ENCODE peak calls at places on chromosomes 12 and 14, in seven cellular contexts. N is aorta; T is epithelial cell of esophagus; R is HCT116; X is tibial artery; P is CD8-positive, alpha-beta memory T cell; C is heart left ventricle. O is an unnamed sample.
A peak's percentile ranks its signal among the peaks of the same experiment; 100 is the strongest.

GRCh38 chr12:19739195-19739776 is 300.0 kb downstream of the AEBP2 start:
- DNase-seq in P (no peak), X (no peak), T (peak; percentile 64), C (peak; percentile 39), R (peak; percentile 40), N (no peak), O (peak; percentile 61)

GRCh38 chr14:104138891-104139459 is 588 bp downstream of the KIF26A start:
- DNase-seq in N (peak; percentile 70), R (no peak), T (peak; percentile 2), X (no peak), P (no peak), C (no peak), O (no peak)

GRCh38 chr12:28708918-28709371 is 440.1 kb upstream of the FAR2 start:
- DNase-seq in T (no peak), N (no peak), R (no peak), X (peak; percentile 43), C (no peak), P (no peak), O (no peak)

GRCh38 chr12:32273712-32274111 is 125.6 kb upstream of the FGD4 start:
- DNase-seq in N (no peak), X (no peak), T (no peak), C (no peak), R (no peak), P (no peak), O (peak; percentile 47)

GRCh38 chr14:95495093-95495492 is 21.4 kb downstream of the SYNE3 start:
- DNase-seq in X (no peak), C (no peak), P (no peak), N (peak; percentile 56), T (no peak), R (no peak), O (no peak)

GRCh38 chr14:65095633-65096205 is 6.6 kb downstream of the MAX start:
- DNase-seq in R (no peak), C (peak; percentile 66), T (no peak), P (no peak), N (no peak), X (peak; percentile 76), O (peak; percentile 23)

GRCh38 chr14:33026850-33027420 is 88.3 kb downstream of the NPAS3 start:
- DNase-seq in P (no peak), N (no peak), R (no peak), T (no peak), X (no peak), C (no peak), O (no peak)

GRCh38 chr12:127485528-127485927 is 781.4 kb upstream of the TMEM132C start:
- DNase-seq in C (no peak), P (no peak), X (no peak), R (no peak), N (no peak), T (peak; percentile 54), O (no peak)

GRCh38 chr12:50394469-50395029 is 1.9 kb downstream of the FAM186A start:
- DNase-seq in C (no peak), T (no peak), N (no peak), X (no peak), R (no peak), P (no peak), O (no peak)

GRCh38 chr12:120142231-120142877 is 25.8 kb upstream of the RAB35 start:
- DNase-seq in X (no peak), R (no peak), N (peak; percentile 58), C (no peak), P (no peak), T (no peak), O (no peak)

GRCh38 chr12:91778938-91779400 is 366.7 kb downstream of the BTG1 start:
- DNase-seq in T (peak; percentile 98), C (no peak), N (no peak), P (no peak), X (peak; percentile 28), R (peak; percentile 98), O (no peak)

GRCh38 chr14:84340938-84341337 is 1189.0 kb upstream of the FLRT2 start:
- DNase-seq in C (no peak), T (peak; percentile 35), X (no peak), N (no peak), R (no peak), P (no peak), O (no peak)

GRCh38 chr14:73452341-73453191 is 5.8 kb downstream of the NUMB start:
- DNase-seq in N (no peak), P (no peak), T (peak; percentile 78), R (no peak), C (no peak), X (no peak), O (no peak)

GRCh38 chr12:131674373-131674772 is 36.5 kb upstream of the SFSWAP start:
- DNase-seq in X (no peak), P (no peak), T (no peak), R (no peak), C (no peak), N (peak; percentile 26), O (no peak)

GRCh38 chr12:122871851-122872785 is 23.8 kb downstream of the VPS37B start:
- DNase-seq in T (peak; percentile 92), N (peak; percentile 79), R (no peak), P (no peak), C (peak; percentile 81), X (peak; percentile 85), O (peak; percentile 100)

GRCh38 chr12:24746021-24746671 is 202.8 kb downstream of the BCAT1 start:
- DNase-seq in X (no peak), R (no peak), P (no peak), T (no peak), C (no peak), N (no peak), O (no peak)

GRCh38 chr12:117036547-117036946 is 62.7 kb downstream of the TESC start:
- DNase-seq in C (no peak), N (peak; percentile 63), R (no peak), X (no peak), P (no peak), T (no peak), O (no peak)

GRCh38 chr12:109597414-109597794 is 23.8 kb downstream of the MVK start:
- DNase-seq in T (no peak), X (no peak), P (no peak), R (no peak), C (no peak), N (no peak), O (no peak)
- H3K4me3 ChIP-seq in T (no peak overlapping the region), X (peak overlapping the region; percentile 17), P (no peak overlapping the region), R (no peak overlapping the region), C (no peak overlapping the region), N (no peak overlapping the region), O (no peak overlapping the region)

GRCh38 chr12:129075451-129076208 is 222.4 kb downstream of the GLT1D1 start:
- DNase-seq in R (no peak), N (no peak), T (no peak), P (no peak), X (no peak), C (no peak), O (no peak)
- H3K4me3 ChIP-seq in R (no peak overlapping the region), N (no peak overlapping the region), T (no peak overlapping the region), P (no peak overlapping the region), X (no peak overlapping the region), C (no peak overlapping the region), O (no peak overlapping the region)

GRCh38 chr14:55105991-55106390 is 23.1 kb upstream of the LGALS3 start:
- DNase-seq in X (no peak), C (no peak), N (no peak), P (no peak), R (no peak), T (no peak), O (no peak)

GRCh38 chr14:55101698-55102097 is 27.4 kb upstream of the LGALS3 start:
- DNase-seq in N (peak; percentile 25), R (no peak), C (no peak), X (no peak), P (no peak), T (no peak), O (no peak)

GRCh38 chr14:55102141-55102547 is 26.9 kb upstream of the LGALS3 start:
- DNase-seq in T (peak; percentile 88), P (peak; percentile 29), C (peak; percentile 77), R (no peak), X (peak; percentile 90), N (peak; percentile 80), O (peak; percentile 40)

GRCh38 chr14:55104051-55104954 is 24.7 kb upstream of the LGALS3 start:
- DNase-seq in T (no peak), R (no peak), C (no peak), X (no peak), P (no peak), N (no peak), O (no peak)

GRCh38 chr14:55103005-55103640 is 25.9 kb upstream of the LGALS3 start:
- DNase-seq in N (peak; percentile 85), T (peak; percentile 99), C (peak; percentile 68), R (peak; percentile 97), X (peak; percentile 86), P (peak; percentile 44), O (peak; percentile 41)
- H3K4me3 ChIP-seq in N (no peak overlapping the region), T (peak overlapping the region; percentile 40), C (no peak overlapping the region), R (peak overlapping the region; percentile 43), X (no peak overlapping the region), P (peak overlapping the region; percentile 42), O (no peak overlapping the region)

GRCh38 chr14:94213021-94213420 is 38.9 kb downstream of the PPP4R4 start:
- DNase-seq in T (peak; percentile 93), R (no peak), N (no peak), X (no peak), P (no peak), C (no peak), O (no peak)
- H3K4me3 ChIP-seq in T (no peak overlapping the region), R (no peak overlapping the region), N (no peak overlapping the region), X (no peak overlapping the region), P (no peak overlapping the region), C (no peak overlapping the region), O (no peak overlapping the region)